ENCODE peak calls at places on chromosomes 11 and 22, in six cellular contexts. O is IMR-90, R is vagina, X is Peyer's patch, A is heart left ventricle, U is body of pancreas. F is an unnamed sample.

GRCh38 chr11:116207349-116207748 is 565.4 kb downstream of the BUD13 start:
- DNase-seq in O (no peak), A (no peak), R (no peak), X (no peak), U (no peak), F (no peak)

GRCh38 chr11:87125257-87125656 is 87.5 kb downstream of the TMEM135 start:
- DNase-seq in R (no peak), U (no peak), A (no peak), X (no peak), O (no peak), F (no peak)

GRCh38 chr22:27985323-27986275 is 66.5 kb upstream of the PITPNB start:
- DNase-seq in A (no peak), X (no peak), O (no peak), U (no peak), R (peak), F (peak)

GRCh38 chr22:23163665-23164064 is 16.6 kb upstream of the BCR start:
- DNase-seq in O (no peak), U (peak), A (no peak), X (no peak), R (no peak), F (peak)

GRCh38 chr11:2772544-2773031 is 72.8 kb upstream of the KCNQ1OT1 start:
- DNase-seq in X (peak), O (peak), U (peak), A (peak), R (peak), F (peak)

GRCh38 chr11:116730241-116730561 is 42.6 kb downstream of the BUD13 start:
- DNase-seq in O (no peak), X (no peak), U (no peak), R (no peak), A (no peak), F (no peak)

GRCh38 chr11:132779487-132779886 is 752.8 kb downstream of the OPCML start:
- DNase-seq in A (no peak), O (peak), U (no peak), X (no peak), R (no peak), F (no peak)

GRCh38 chr11:128716661-128717210 is 22.9 kb downstream of the FLI1 start:
- DNase-seq in O (peak), U (no peak), R (no peak), X (peak), A (no peak), F (no peak)

GRCh38 chr11:11988862-11989261 is 19.6 kb downstream of the DKK3 start:
- DNase-seq in O (no peak), U (no peak), X (no peak), R (no peak), A (no peak), F (no peak)

GRCh38 chr11:84824624-84825023 is 802.5 kb downstream of the DLG2 start:
- DNase-seq in U (no peak), X (no peak), R (no peak), A (no peak), O (no peak), F (no peak)

GRCh38 chr11:75873417-75874148 is 58.6 kb downstream of the UVRAG start:
- DNase-seq in X (peak), R (no peak), A (no peak), O (no peak), U (no peak), F (no peak)

GRCh38 chr11:120248551-120249278 is 8.8 kb downstream of the POU2F3 start:
- DNase-seq in A (no peak), O (peak), U (no peak), X (no peak), R (no peak), F (no peak)

GRCh38 chr22:32318361-32318760 is 39.3 kb upstream of the RFPL3 start:
- DNase-seq in R (peak), U (no peak), X (peak), O (no peak), A (no peak), F (peak)

GRCh38 chr22:50261615-50262459 is at the start of gene MAPK12:
- DNase-seq in R (no peak), O (no peak), X (no peak), A (peak), U (no peak), F (no peak)

DNA sequence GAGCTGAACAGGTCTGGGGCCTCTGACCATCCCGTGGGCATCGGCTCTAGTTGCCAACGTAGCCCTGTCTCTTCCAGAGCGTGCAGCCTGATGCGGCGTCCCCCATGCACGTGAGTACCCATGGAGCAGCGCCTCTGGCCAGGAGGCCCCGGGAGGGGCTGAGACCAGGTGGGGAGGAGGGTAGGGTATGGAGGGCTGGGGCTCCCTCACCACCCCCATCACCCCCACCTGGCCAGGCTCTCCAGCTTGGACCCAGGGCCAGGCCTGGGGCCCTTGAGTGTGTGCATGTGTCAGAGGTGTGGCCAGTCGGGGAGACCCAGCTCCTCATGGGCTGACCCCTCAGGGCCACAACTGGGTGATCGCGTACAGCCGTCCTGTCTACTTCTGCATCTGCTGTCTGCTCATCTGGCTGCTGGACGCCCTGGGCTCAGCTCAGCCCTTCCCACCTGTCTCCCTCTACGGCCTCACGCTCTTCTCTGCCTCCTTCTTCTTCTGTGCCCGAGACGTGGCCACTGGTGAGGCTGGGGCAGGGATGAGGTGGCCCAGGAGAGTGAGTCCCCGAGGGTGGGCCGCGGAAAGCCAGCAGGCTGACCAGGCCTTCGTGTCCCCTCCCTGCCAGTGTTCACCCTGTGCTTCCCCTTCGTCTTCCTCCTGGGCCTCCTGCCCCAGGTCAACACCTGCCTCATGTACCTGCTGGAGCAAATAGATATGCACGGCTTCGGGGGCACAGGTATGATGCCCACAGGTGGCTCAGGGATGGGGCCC is 8.5 kb downstream of the PCNX3 start:
- DNase-seq in U (no peak), X (no peak), R (no peak), A (no peak), O (no peak), F (no peak)
- TF ChIP-seq POLR2A in U (no peak), X (no peak), R (no peak), A (no peak), O (no peak), F (no peak)

DNA sequence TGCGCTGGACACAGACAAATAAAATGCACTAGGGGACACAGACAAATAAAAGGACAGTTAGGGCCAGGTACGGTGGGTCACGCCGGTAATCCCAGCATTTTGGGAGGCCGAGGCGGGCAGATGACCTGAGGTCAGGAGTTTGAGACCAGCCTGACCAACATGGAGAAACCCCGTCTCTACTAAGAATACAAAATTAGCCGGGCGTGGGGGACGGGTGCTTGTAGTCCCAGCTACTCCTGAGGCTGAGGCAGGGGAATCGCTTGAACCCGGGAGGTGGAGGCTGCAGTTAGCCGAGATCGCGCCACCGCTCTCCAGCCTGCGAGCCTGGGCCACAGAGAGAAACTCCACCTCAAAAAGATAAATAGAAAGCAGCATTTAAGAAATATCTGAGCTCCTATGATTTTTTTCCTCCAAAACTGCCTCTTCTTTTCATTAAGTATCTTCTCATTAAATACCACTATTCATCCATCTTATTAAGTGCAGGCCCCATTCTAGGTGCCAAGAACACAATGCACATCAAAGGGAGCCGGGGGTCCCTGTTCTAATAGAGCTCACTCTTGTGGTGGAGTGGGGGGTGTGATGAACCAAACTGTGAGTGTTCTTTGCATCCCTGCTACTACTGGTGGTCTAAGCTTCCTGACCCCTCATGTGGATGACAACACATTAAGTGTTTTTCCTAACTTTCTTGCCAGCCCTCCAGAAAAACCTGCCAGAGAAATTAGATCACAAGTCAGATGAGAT is 766 bp upstream of the ZNHIT2 start:
- DNase-seq in X (no peak), U (no peak), A (peak), O (no peak), R (peak), F (no peak)
- H3K27ac ChIP-seq in X (peak), U (peak), A (peak), O (no peak), R (peak), F (peak)

GRCh38 chr11:62387381-62387780 is 31.5 kb upstream of the SCGB1A1 start:
- DNase-seq in O (no peak), A (no peak), U (no peak), X (no peak), R (no peak), F (no peak)
- TF ChIP-seq POLR2A in O (no peak), A (no peak), U (no peak), X (no peak), R (no peak), F (no peak)

DNA sequence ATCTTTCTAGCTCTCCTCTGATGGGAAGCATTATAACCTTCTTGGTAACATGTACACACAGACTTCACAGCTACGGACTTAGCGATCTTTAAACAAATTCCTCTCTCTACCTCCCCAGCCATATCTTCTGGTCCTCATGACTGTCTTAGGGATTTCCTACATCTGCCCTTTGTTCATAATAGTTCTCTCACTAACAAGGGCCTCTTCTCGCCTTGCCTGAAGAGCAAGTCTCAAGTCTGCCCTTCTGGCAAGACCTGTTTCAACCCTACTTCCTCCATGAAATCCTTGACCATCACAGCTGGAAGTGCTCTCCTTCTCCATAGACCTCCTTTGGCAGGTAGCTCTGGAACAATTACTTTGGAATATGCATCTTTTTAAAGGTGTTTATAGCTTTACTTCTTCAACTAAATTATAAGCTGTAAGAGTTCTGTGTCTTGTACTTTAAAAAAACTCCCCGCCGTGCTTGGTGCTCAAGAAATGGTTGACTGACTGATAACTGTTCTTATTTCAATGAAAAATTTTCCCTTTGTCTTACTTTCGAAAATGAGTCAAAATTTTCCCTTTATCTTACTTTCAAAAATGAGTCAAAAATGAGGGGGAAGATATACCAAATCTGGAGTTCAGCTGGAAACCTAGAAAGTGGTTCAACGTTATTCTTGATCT is 34.7 kb downstream of the SNX19 start:
- DNase-seq in X (no peak), U (no peak), O (no peak), R (no peak), A (no peak), F (no peak)
- H3K27ac ChIP-seq in X (no peak), U (no peak), O (no peak), R (no peak), A (no peak), F (no peak)

GRCh38 chr11:121727942-121728341 is 275.2 kb upstream of the SORL1-AS1 start:
- DNase-seq in R (no peak), U (no peak), A (no peak), X (no peak), O (no peak), F (no peak)

GRCh38 chr11:121721448-121721847 is 268.7 kb upstream of the SORL1-AS1 start:
- DNase-seq in A (no peak), X (no peak), U (no peak), O (no peak), R (no peak), F (no peak)

GRCh38 chr11:121723261-121723741 is 270.5 kb upstream of the SORL1-AS1 start:
- DNase-seq in R (no peak), O (no peak), A (peak), U (no peak), X (no peak), F (peak)

GRCh38 chr11:121721961-121722360 is 269.2 kb upstream of the SORL1-AS1 start:
- DNase-seq in A (no peak), R (no peak), U (no peak), X (no peak), O (no peak), F (no peak)

DNA sequence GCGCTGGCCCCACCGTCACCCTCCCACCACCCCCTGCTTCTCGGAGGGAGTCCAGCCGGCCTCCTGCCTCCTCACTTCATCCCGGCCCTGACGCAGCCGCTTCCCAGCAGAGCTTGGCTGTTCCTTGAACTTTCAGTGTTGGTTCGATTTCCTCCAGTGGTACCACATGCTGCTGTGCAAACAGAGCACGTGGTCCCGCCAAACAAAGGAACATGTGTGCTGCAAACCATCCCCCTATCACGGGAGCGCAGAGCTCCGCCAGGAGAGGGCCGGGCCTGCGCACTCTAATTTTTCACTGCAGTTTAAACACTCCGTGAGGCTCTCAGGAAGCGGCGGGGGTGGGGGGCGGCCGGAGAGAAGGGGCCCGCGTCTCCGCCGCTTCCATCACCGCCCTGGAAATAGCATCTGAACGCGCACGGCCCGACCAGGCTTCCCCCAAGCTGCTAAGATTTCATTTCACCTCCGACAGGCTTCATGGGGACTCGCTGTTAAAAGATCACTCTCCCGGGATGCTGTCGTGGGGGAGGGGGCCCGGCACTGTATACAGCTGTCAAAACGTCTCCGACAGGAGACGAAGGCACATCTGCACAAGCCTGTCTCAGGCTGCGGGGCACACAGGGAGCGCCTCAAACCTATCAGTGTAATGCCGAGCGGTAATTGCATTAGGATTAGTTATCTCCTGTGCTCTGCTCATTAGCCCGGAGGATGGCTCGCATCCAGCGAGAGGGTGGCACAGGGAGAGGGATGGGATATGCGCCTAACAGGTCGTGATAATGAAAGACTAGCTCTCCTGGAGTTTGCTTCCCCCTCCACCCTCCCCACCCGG is 269.9 kb upstream of the SORL1-AS1 start:
- DNase-seq in A (peak), U (peak), O (peak), R (peak), X (no peak), F (peak)
- TF ChIP-seq POLR2A in A (no peak), U (peak), O (no peak), R (no peak), X (no peak), F (peak)

GRCh38 chr11:108241370-108242037 is 18.6 kb downstream of the ATM start:
- DNase-seq in X (no peak), A (no peak), U (no peak), R (no peak), O (peak), F (no peak)
- H3K27ac ChIP-seq in X (no peak), A (no peak), U (no peak), R (no peak), O (no peak), F (no peak)

DNA sequence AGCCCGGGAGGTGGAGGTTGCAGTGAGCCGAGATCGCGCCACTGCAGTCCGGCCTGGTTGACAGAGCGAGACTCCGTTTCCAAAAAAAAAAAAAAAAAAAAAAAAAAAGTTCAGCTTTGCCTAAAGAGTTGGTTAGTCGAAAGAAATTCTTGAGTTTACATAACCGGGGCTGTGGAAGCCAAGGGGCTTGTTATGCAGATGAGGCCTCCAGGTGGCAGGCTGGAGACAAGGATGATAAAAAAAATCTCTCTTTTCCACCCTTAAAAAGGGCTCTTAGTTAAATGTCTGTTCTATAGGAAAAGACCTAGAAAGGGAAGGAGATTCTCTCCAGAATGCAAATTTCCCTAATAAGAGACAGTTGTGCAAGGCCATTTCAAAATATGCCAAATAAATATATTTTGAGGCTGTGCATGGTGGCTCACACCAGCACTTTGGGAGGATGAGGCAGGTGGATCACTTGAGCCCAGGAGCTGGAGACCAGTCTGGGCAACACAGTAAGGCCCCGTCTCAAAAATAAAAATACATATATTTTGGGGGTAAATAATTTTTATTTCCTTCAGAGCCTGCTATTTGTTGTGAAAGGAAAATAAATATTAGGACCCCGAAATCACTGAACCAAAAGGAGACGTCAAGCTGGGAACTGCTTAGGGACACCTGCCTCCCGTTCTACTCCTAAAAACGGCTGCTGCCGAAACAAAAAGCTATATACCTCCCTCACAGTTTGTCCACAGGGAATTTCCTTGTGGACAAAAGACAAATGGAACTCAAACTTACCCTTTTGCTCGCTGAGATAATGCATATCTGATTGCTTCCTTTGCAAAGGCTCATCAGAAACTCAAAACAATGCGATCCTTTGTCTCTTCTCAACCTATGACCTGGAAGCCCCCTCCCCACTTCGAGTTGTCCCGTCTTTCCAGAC is 2.4 kb upstream of the IFITM2 start:
- DNase-seq in X (peak), A (peak), R (no peak), O (peak), U (peak), F (peak)
- TF ChIP-seq POLR2A in X (no peak), A (no peak), R (no peak), O (no peak), U (no peak), F (no peak)

DNA sequence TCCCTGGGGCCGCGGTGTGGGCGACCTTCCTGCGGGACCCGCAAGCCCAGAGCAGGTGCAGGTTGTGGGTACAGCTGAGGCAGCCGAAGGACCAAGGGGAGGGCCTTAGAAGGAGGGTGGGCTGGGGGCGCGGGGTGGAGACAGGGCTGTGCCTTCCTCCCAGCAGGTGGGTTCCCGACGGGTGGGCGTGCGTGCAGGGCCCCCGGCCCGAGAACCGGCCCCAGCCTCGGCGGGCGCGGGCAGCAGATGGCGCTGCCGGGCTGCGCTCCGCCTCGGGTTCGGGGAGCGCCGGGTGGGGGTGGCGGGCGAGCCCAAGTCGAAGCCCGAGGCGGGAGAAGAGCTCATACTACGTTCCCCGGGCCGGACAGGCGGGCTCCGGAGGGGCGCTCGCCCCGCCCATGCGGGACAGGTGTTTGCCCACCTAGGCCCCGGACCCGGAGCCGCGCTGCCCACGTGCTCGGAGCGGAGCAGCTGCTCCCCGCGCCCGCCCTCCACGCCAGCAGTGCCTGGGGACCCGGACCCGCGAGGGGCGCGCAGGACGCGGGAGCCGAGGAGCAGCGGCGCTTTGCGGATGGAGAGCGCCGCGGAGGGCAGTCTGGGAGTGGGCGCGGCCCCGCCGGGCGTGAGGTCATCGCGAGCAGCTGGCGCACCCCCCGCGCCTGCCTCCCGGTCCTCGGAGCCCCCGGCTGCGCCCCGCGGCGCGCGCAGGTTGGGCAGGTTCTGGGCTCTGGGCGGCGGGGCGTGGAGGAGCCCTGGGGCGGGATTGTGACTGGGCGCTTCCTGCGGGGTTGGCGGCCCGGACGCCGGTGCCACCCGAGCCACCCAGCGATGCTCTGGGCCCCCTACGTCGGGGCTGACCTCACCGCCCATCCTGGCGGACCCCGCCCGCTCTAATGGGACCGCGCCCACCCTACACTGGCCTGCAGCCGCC is 25.3 kb downstream of the DUSP8 start:
- DNase-seq in A (peak), R (no peak), O (peak), X (no peak), U (peak), F (peak)
- H3K27ac ChIP-seq in A (peak), R (peak), O (no peak), X (peak), U (no peak), F (no peak)

F was measured in testis.